ENCODE peak calls at places on chromosomes 11 and 22, in seven cellular contexts. One of them, this sample, is unnamed.

GRCh38 chr11:126628790-126629621 is 273.5 kb downstream of the ST3GAL4 start:
- DNase-seq in H1: no peak
- DNase-seq in HepG2: no peak
- DNase-seq in GM12878: no peak
- DNase-seq in SK-N-SH: no peak
- DNase-seq in K562: no peak
- DNase-seq in GM12892: no peak
- DNase-seq in this sample: no peak

GRCh38 chr11:14258177-14258935 is 100.6 kb downstream of the RRAS2 start:
- DNase-seq in K562: no peak
- DNase-seq in GM12892: no peak
- DNase-seq in HepG2: peak; percentile 65
- DNase-seq in H1: no peak
- DNase-seq in SK-N-SH: no peak
- DNase-seq in GM12878: no peak
- DNase-seq in this sample: no peak

GRCh38 chr11:128790200-128790599 is 76.9 kb downstream of the KCNJ1 start:
- DNase-seq in GM12892: no peak
- DNase-seq in GM12878: no peak
- DNase-seq in SK-N-SH: no peak
- DNase-seq in HepG2: no peak
- DNase-seq in K562: no peak
- DNase-seq in H1: no peak
- DNase-seq in this sample: no peak

GRCh38 chr22:35638408-35638807 is 9.8 kb upstream of the APOL6 start:
- DNase-seq in HepG2: no peak
- DNase-seq in GM12878: no peak
- DNase-seq in SK-N-SH: peak; percentile 89
- DNase-seq in GM12892: no peak
- DNase-seq in K562: no peak
- DNase-seq in H1: no peak
- DNase-seq in this sample: no peak

GRCh38 chr11:123475478-123475877 is 45.4 kb downstream of the GRAMD1B start:
- DNase-seq in GM12878: no peak
- DNase-seq in SK-N-SH: peak; percentile 26
- DNase-seq in K562: no peak
- DNase-seq in GM12892: no peak
- DNase-seq in H1: no peak
- DNase-seq in HepG2: no peak
- DNase-seq in this sample: no peak

GRCh38 chr11:128471138-128471661 is 116.2 kb downstream of the ETS1 start:
- DNase-seq in HepG2: no peak
- DNase-seq in H1: no peak
- DNase-seq in K562: no peak
- DNase-seq in GM12892: no peak
- DNase-seq in GM12878: peak; percentile 79
- DNase-seq in SK-N-SH: no peak
- DNase-seq in this sample: no peak

GRCh38 chr11:110199184-110199981 is 97.0 kb downstream of the RDX start:
- DNase-seq in GM12892: no peak
- DNase-seq in GM12878: no peak
- DNase-seq in K562: no peak
- DNase-seq in HepG2: peak; percentile 20
- DNase-seq in SK-N-SH: no peak
- DNase-seq in H1: no peak
- DNase-seq in this sample: no peak

GRCh38 chr11:86678823-86679222 is 6.4 kb upstream of the ME3 start:
- DNase-seq in K562: no peak
- DNase-seq in H1: no peak
- DNase-seq in HepG2: no peak
- DNase-seq in GM12878: no peak
- DNase-seq in SK-N-SH: no peak
- DNase-seq in GM12892: no peak
- DNase-seq in this sample: no peak

GRCh38 chr11:83558281-83558680 is 272.1 kb upstream of the CCDC90B start:
- DNase-seq in SK-N-SH: no peak
- DNase-seq in HepG2: no peak
- DNase-seq in GM12892: no peak
- DNase-seq in GM12878: no peak
- DNase-seq in K562: no peak
- DNase-seq in H1: no peak
- DNase-seq in this sample: no peak

GRCh38 chr11:15278129-15278528 is 163.4 kb downstream of the INSC start:
- DNase-seq in SK-N-SH: no peak
- DNase-seq in HepG2: no peak
- DNase-seq in GM12878: no peak
- DNase-seq in GM12892: no peak
- DNase-seq in K562: no peak
- DNase-seq in H1: no peak
- DNase-seq in this sample: no peak

GRCh38 chr11:32451808-32452207 is 16.5 kb upstream of the WT1 start:
- DNase-seq in HepG2: no peak
- DNase-seq in H1: no peak
- DNase-seq in K562: no peak
- DNase-seq in SK-N-SH: no peak
- DNase-seq in GM12892: no peak
- DNase-seq in GM12878: no peak
- DNase-seq in this sample: no peak

GRCh38 chr22:37711490-37711889 is 14.6 kb downstream of the TRIOBP start:
- DNase-seq in HepG2: no peak
- DNase-seq in SK-N-SH: no peak
- DNase-seq in GM12878: no peak
- DNase-seq in GM12892: no peak
- DNase-seq in K562: no peak
- DNase-seq in H1: no peak
- DNase-seq in this sample: no peak

GRCh38 chr11:96365493-96365892 is 22.5 kb upstream of the MAML2 start:
- DNase-seq in SK-N-SH: no peak
- DNase-seq in H1: no peak
- DNase-seq in GM12878: no peak
- DNase-seq in K562: no peak
- DNase-seq in GM12892: no peak
- DNase-seq in HepG2: no peak
- DNase-seq in this sample: no peak

GRCh38 chr11:120088056-120088455 is 49.9 kb downstream of the TRIM29 start:
- DNase-seq in HepG2: no peak
- DNase-seq in GM12892: no peak
- DNase-seq in K562: no peak
- DNase-seq in SK-N-SH: no peak
- DNase-seq in H1: no peak
- DNase-seq in GM12878: no peak
- DNase-seq in this sample: no peak

GRCh38 chr11:118306556-118306955 is 2.0 kb downstream of the CD3E start:
- DNase-seq in SK-N-SH: no peak
- DNase-seq in H1: no peak
- DNase-seq in K562: no peak
- DNase-seq in GM12878: no peak
- DNase-seq in GM12892: no peak
- DNase-seq in HepG2: no peak
- DNase-seq in this sample: no peak

GRCh38 chr11:3021125-3021524 is 29.0 kb upstream of the NAP1L4 start:
- DNase-seq in H1: no peak
- DNase-seq in K562: peak; percentile 56
- DNase-seq in HepG2: peak; percentile 88
- DNase-seq in GM12892: no peak
- DNase-seq in GM12878: no peak
- DNase-seq in SK-N-SH: peak; percentile 76
- DNase-seq in this sample: peak; percentile 50

GRCh38 chr22:31393890-31394289 is 5.5 kb upstream of the DRG1 start:
- DNase-seq in K562: no peak
- DNase-seq in HepG2: no peak
- DNase-seq in SK-N-SH: no peak
- DNase-seq in GM12878: no peak
- DNase-seq in H1: no peak
- DNase-seq in GM12892: no peak
- DNase-seq in this sample: no peak
- TF ChIP-seq TAF1 in K562: no peak
- TF ChIP-seq TAF1 in HepG2: no peak
- TF ChIP-seq TAF1 in SK-N-SH: no peak
- TF ChIP-seq TAF1 in GM12878: no peak
- TF ChIP-seq TAF1 in H1: no peak
- TF ChIP-seq TAF1 in GM12892: no peak
- TF ChIP-seq TAF1 in this sample: no peak

GRCh38 chr22:45704648-45705047 is 33.0 kb downstream of the ATXN10 start:
- DNase-seq in SK-N-SH: no peak
- DNase-seq in HepG2: no peak
- DNase-seq in GM12892: no peak
- DNase-seq in K562: no peak
- DNase-seq in H1: no peak
- DNase-seq in GM12878: no peak
- DNase-seq in this sample: no peak
- TF ChIP-seq TAF1 in SK-N-SH: no peak
- TF ChIP-seq TAF1 in HepG2: no peak
- TF ChIP-seq TAF1 in GM12892: no peak
- TF ChIP-seq TAF1 in K562: no peak
- TF ChIP-seq TAF1 in H1: no peak
- TF ChIP-seq TAF1 in GM12878: no peak
- TF ChIP-seq TAF1 in this sample: no peak

GRCh38 chr22:46864314-46865051 is 102.0 kb downstream of the TBC1D22A start:
- DNase-seq in HepG2: peak; percentile 88
- DNase-seq in H1: no peak
- DNase-seq in K562: no peak
- DNase-seq in GM12892: no peak
- DNase-seq in GM12878: no peak
- DNase-seq in SK-N-SH: no peak
- DNase-seq in this sample: no peak

GRCh38 chr22:46865642-46866041 is 103.2 kb downstream of the TBC1D22A start:
- DNase-seq in GM12878: no peak
- DNase-seq in K562: no peak
- DNase-seq in HepG2: no peak
- DNase-seq in GM12892: no peak
- DNase-seq in SK-N-SH: no peak
- DNase-seq in H1: no peak
- DNase-seq in this sample: no peak

GRCh38 chr22:46865052-46865434 is 102.6 kb downstream of the TBC1D22A start:
- DNase-seq in HepG2: no peak
- DNase-seq in GM12878: no peak
- DNase-seq in K562: no peak
- DNase-seq in GM12892: no peak
- DNase-seq in SK-N-SH: no peak
- DNase-seq in H1: no peak
- DNase-seq in this sample: no peak

GRCh38 chr22:46867106-46867505 is 104.7 kb downstream of the TBC1D22A start:
- DNase-seq in H1: no peak
- DNase-seq in SK-N-SH: no peak
- DNase-seq in K562: no peak
- DNase-seq in HepG2: no peak
- DNase-seq in GM12878: no peak
- DNase-seq in GM12892: no peak
- DNase-seq in this sample: no peak

DNA sequence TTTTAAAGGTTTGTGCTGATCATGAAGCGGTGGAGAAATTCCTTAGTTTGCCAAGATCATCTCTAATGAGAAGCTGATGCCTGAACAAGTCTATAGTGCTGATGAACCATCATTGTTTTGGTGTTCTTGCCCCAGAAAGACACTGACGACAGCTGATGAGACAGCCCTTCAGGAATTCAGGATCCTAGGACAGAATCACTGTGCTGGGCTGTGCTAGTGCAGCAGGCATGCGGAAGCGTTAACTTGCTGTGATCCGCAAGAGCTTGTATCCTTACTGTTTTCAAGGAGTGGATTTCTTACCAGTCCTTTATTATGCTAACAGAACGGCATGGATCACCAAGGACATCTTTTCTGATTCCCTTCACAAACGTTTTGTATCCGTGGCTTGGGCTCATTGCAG is 104.1 kb downstream of the TBC1D22A start:
- DNase-seq in K562: no peak
- DNase-seq in H1: peak; percentile 38
- DNase-seq in HepG2: no peak
- DNase-seq in GM12878: no peak
- DNase-seq in SK-N-SH: no peak
- DNase-seq in GM12892: no peak
- DNase-seq in this sample: no peak
- TF ChIP-seq TAF1 in K562: no peak
- TF ChIP-seq TAF1 in H1: no peak
- TF ChIP-seq TAF1 in HepG2: no peak
- TF ChIP-seq TAF1 in GM12878: no peak
- TF ChIP-seq TAF1 in SK-N-SH: no peak
- TF ChIP-seq TAF1 in GM12892: no peak
- TF ChIP-seq TAF1 in this sample: no peak

DNA sequence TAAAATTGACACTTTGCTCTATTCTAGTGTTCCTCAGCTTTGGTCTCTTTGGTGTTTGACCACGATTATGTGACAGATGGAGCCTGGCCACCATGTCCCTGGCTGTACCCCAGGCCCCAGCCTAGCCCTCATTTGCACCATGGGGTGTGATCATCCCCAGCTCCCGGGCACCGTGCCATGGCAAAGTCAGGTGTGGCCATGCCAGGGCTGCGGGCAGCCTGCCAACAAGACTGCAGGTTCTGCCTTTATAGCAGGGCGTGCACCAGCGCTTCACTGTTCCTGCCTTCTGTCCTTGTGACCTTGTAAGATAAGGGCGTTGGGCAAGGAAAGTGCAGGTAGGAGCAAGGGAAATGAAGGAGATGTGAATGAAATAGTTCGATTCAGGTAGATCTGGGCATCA is 22.4 kb upstream of the APOBEC3A start:
- DNase-seq in GM12892: no peak
- DNase-seq in HepG2: no peak
- DNase-seq in GM12878: no peak
- DNase-seq in SK-N-SH: no peak
- DNase-seq in K562: no peak
- DNase-seq in H1: no peak
- DNase-seq in this sample: no peak
- TF ChIP-seq TAF1 in GM12892: no peak
- TF ChIP-seq TAF1 in HepG2: no peak
- TF ChIP-seq TAF1 in GM12878: no peak
- TF ChIP-seq TAF1 in SK-N-SH: no peak
- TF ChIP-seq TAF1 in K562: no peak
- TF ChIP-seq TAF1 in H1: no peak
- TF ChIP-seq TAF1 in this sample: no peak

DNA sequence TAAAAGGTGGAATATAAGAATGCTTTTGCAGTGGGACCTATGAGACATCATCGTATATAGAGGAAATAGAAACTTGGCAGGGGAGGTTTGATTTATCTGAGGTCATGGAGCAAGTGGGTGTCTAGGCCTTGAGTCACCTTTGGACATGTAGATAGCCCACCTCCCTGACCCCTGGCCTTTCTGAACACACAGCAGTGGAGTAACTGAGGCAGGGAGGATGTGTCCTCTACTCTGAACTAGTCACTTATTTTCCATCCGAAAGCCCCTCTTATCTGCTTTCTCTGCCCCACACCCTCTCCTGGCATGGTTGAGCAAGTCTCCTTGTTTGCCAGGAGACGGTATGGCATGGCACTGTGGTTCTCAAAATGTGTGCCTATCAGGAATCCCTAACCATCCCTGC is 7.9 kb downstream of the CD82 start:
- DNase-seq in H1: no peak
- DNase-seq in SK-N-SH: no peak
- DNase-seq in GM12878: no peak
- DNase-seq in K562: no peak
- DNase-seq in GM12892: no peak
- DNase-seq in HepG2: no peak
- DNase-seq in this sample: no peak
- TF ChIP-seq TAF1 in H1: no peak
- TF ChIP-seq TAF1 in SK-N-SH: no peak
- TF ChIP-seq TAF1 in GM12878: no peak
- TF ChIP-seq TAF1 in K562: no peak
- TF ChIP-seq TAF1 in GM12892: no peak
- TF ChIP-seq TAF1 in HepG2: no peak
- TF ChIP-seq TAF1 in this sample: no peak

This sample was measured in GM12891.